ENCODE peak calls at places on chromosomes 3 and 15, in five cellular contexts. N is CD8-positive, alpha-beta T cell; Y is heart left ventricle; I is mucosa of descending colon; E is AG04450. R is an unnamed sample. For H3K9me3, the result is how much of the 10 kb centered on the place peaks cover.

GRCh38 chr3:10196389-10197052 is 31.8 kb downstream of the IRAK2 start:
- DNase-seq in N (no peak), I (no peak), Y (no peak), E (no peak), R (no peak)

GRCh38 chr15:78838480-78838879 is 27.2 kb upstream of the ADAMTS7 start:
- DNase-seq in E (no peak), N (no peak), Y (no peak), I (no peak), R (no peak)

GRCh38 chr15:67574981-67575632 is 32.6 kb downstream of the MAP2K5 start:
- DNase-seq in I (no peak), N (no peak), E (no peak), Y (no peak), R (no peak)

GRCh38 chr3:5138214-5138981 is 16.3 kb downstream of the ARL8B start:
- DNase-seq in E (no peak), I (no peak), N (no peak), Y (no peak), R (no peak)

GRCh38 chr3:37375184-37376120 is 201.1 kb upstream of the LRRFIP2 start:
- DNase-seq in E (no peak), I (no peak), N (no peak), Y (no peak), R (no peak)

GRCh38 chr3:129942296-129942695 is 32.2 kb upstream of the TRH start:
- DNase-seq in I (peak), E (peak), Y (peak), N (peak), R (peak)

GRCh38 chr3:75294124-75294523 is 370.0 kb upstream of the FRG2C start:
- DNase-seq in E (peak), I (peak), N (no peak), Y (peak), R (no peak)

GRCh38 chr3:43400162-43400561 is 113.8 kb downstream of the SNRK start:
- DNase-seq in N (no peak), E (no peak), I (no peak), Y (no peak), R (no peak)

GRCh38 chr3:37864904-37865303 is 3.2 kb downstream of the CTDSPL start:
- DNase-seq in E (no peak), Y (no peak), I (no peak), N (no peak), R (peak)

GRCh38 chr15:29675791-29676301 is 146.4 kb downstream of the TJP1 start:
- DNase-seq in N (no peak), E (no peak), I (peak), Y (no peak), R (peak)

GRCh38 chr3:28036599-28037575 is 204.5 kb upstream of the CMC1 start:
- DNase-seq in I (no peak), Y (no peak), N (no peak), E (no peak), R (no peak)

GRCh38 chr3:163056874-163057497 is 1560.4 kb downstream of the OTOL1 start:
- DNase-seq in N (no peak), E (peak), Y (no peak), I (no peak), R (peak)

GRCh38 chr15:68812069-68812468 is 8.6 kb downstream of the ANP32A start:
- DNase-seq in E (no peak), Y (no peak), I (no peak), N (no peak), R (no peak)

GRCh38 chr3:39752019-39752637 is 57.3 kb upstream of the MYRIP start:
- DNase-seq in Y (no peak), N (no peak), E (no peak), I (no peak), R (no peak)

GRCh38 chr3:178558637-178559036 is 22.4 kb downstream of the KCNMB2 start:
- DNase-seq in E (no peak), N (no peak), I (no peak), Y (no peak), R (no peak)

GRCh38 chr3:63251499-63251898 is 26.6 kb upstream of the SYNPR start:
- DNase-seq in E (no peak), N (no peak), I (no peak), Y (no peak), R (no peak)

GRCh38 chr15:58043192-58043903 is 22.2 kb downstream of the ALDH1A2 start:
- DNase-seq in I (peak), E (peak), N (peak), Y (peak), R (peak)

GRCh38 chr3:113532698-113533533 is 561 bp downstream of the SIDT1 start:
- DNase-seq in I (peak), Y (peak), E (no peak), N (peak), R (peak)

GRCh38 chr3:170350515-170351413 is 6.8 kb upstream of the SKIL start:
- DNase-seq in N (no peak), Y (no peak), I (no peak), E (no peak), R (peak)

GRCh38 chr3:189269356-189269755 is 97.6 kb downstream of the TPRG1 start:
- DNase-seq in Y (no peak), I (no peak), E (no peak), N (no peak), R (no peak)

GRCh38 chr3:56974242-56974945 is 86.1 kb upstream of the SPATA12 start:
- DNase-seq in E (no peak), I (no peak), Y (no peak), N (no peak), R (no peak)

DNA sequence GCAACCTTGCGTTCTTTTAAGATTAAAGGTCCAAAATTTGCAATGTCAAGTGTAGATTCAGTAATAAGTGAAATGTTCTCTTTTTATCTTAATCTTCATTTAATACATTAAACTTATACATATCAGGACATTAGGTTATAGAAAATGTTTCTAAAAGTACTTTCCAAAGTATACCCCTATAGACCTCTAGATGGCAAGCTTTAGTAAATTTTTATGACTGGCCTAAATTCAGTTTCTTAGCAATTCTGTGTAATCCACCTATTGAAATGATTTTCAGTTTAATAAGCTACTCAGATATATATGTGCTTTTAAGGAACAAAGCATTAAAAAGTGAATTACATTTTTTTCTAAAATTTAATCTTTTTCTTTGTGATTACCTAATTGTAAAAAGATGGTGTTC is 342.2 kb downstream of the GBE1 start:
- DNase-seq in N (no peak), I (no peak), Y (no peak), E (no peak), R (peak)
- TF ChIP-seq CTCF in N (no peak), I (no peak), Y (peak), E (peak), R (peak)

DNA sequence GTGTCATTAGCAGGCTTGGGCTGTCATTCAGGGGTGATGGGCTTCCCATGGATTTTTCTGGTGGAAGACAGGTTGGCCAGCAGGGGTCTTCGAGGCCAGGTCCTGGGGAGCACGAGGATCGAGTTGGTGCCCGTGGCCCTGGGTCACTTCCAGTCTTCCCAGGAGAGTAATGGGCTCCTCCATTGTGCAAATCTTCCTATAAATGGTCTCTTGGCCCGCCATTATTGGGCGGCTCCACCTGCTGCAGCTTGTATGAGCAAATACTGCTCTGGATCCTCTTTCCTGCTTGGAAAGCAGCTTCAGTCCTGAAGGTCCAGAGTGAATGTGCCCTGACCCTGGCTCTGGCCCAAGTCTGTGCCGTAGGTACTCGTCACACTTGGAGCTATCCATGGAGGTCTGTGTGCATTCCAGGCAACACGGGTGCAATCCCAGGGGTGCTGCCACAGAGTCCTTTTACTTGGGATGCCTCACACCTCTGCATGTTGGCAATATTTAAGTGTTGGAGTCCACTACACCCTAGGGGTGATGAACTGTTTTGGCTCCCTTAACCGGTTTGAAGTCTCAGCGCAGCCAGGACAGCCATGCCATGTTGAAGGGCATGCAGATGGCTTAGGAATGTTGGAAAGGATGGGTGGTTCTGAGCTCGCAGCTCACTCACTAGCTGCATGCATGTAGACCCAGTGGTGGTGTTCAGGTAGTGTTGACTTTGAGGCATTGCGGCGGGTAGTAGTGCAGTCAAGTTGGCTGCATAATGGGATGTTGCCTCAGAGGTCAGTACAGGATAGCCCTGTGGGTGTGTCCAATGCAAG is 97.6 kb downstream of the SNRPN start:
- DNase-seq in N (no peak), E (no peak), I (no peak), Y (no peak), R (no peak)
- H3K9me3 ChIP-seq in N (half or more), E (half or more), I (half or more), Y (under half), R (under half)

GRCh38 chr3:197076446-197076845 is 46.8 kb upstream of the MELTF start:
- DNase-seq in N (no peak), Y (no peak), E (no peak), I (no peak), R (no peak)
- TF ChIP-seq CTCF in N (no peak), Y (no peak), E (no peak), I (no peak), R (no peak)

GRCh38 chr3:462851-463250 is 266.3 kb downstream of the CHL1 start:
- DNase-seq in Y (no peak), N (no peak), I (no peak), E (no peak), R (no peak)

GRCh38 chr3:473284-473800 is 276.8 kb downstream of the CHL1 start:
- DNase-seq in I (no peak), E (no peak), N (no peak), Y (no peak), R (no peak)

GRCh38 chr3:464255-464654 is 267.7 kb downstream of the CHL1 start:
- DNase-seq in Y (no peak), E (no peak), I (no peak), N (no peak), R (peak)

GRCh38 chr3:463793-464192 is 267.2 kb downstream of the CHL1 start:
- DNase-seq in Y (no peak), E (no peak), N (no peak), I (no peak), R (peak)

DNA sequence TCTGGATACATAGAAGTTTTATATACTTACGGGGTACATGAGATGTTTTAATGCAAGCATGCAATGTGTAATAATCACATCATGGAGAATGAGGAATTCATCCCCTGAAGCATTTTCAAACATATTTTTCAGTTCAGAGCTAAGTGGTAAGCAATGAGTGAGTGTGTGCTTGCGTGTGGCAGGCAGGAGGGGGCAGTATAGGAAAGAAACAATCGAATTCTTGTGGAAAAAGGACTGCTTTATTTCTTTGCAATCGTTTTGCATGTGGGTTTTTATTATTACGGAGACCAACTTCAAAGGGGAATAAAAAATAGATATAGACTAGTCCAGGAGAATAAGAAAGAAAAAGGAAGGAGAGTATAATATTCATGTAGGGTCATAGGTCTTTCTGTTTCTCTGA is 271.6 kb downstream of the CHL1 start:
- DNase-seq in Y (no peak), I (no peak), N (no peak), E (no peak), R (peak)
- H3K9me3 ChIP-seq in Y (under half), I (under half), N (under half), E (under half), R (under half)

DNA sequence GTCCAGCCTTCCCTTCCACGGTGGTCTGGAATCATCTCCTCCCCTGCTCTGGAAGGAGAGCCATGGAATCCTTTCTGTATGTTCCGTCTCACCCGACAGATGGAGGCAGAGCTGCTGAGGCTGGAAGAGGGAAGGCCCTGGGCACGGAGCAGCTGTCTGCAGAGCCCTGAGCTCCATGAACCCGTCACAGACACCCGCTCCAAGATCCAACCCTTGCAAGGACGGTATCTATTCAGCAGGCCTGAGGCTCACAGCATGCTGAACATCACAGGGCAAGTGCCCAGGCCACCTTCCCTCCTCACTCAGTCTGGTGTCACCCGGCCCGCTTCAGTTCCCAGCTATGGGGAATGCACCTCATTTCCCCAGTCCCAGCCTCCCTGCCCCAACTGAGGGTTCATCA is 103.9 kb downstream of the LRIG1 start:
- DNase-seq in E (no peak), Y (no peak), N (no peak), I (no peak), R (no peak)
- TF ChIP-seq CTCF in E (no peak), Y (no peak), N (no peak), I (no peak), R (no peak)

GRCh38 chr15:85451099-85451700 is 70.8 kb downstream of the AKAP13 start:
- DNase-seq in N (no peak), E (no peak), Y (no peak), I (no peak), R (no peak)
- H3K9me3 ChIP-seq in N (under half), E (under half), Y (under half), I (under half), R (under half)

DNA sequence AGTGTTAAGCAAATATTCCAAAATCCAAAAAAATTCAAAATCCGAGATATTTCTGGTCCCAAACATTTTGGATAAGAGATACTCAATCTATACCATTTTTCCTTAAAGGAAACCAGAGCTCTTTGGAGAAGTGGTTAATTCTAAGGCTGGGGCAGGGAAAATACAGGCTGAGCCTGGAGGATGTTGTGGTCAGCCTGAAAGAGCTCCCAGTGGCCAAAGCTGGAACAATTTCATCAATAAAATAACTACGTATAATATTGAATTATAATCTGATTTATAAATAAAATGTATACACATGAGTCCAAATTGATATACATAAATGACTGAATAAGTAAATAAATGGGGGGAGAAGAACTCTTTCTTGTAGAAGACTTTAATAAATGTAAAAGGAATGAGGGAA is 24.6 kb downstream of the PPARG start:
- DNase-seq in I (no peak), E (no peak), Y (no peak), N (no peak), R (no peak)
- TF ChIP-seq CTCF in I (no peak), E (peak), Y (no peak), N (no peak), R (no peak)

DNA sequence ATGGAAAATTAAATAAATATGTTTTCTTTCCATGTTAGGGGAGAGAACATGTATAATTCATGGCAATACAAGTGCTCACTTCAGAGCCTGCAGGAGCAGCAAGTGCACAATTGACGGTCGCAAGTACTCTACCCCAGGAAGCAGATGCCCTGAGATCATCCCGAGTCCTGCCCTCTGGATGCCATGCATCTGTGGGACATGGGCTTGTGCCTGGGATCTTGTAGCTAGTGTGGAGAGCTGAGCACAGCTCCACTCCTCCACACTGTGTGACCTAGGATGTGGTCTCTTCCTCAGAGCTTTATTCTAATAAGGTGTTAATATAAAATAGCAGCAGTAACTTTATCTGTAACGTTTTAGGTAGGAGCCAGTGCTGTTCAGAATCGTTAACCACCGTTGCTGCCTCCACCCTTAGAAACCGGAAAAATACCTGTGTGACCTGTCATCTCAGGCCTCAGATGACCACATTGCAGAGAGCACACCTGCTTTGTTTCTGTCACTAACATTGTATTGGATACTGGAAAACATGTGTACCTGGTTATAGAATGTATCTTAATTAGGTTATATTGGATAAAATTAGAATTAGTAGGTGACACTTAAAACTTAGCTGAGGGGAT is 105.0 kb upstream of the GOLGA6L6 start:
- DNase-seq in E (no peak), Y (no peak), N (no peak), I (peak), R (no peak)
- H3K9me3 ChIP-seq in E (under half), Y (under half), N (under half), I (under half), R (under half)

GRCh38 chr3:31552103-31552502 is 19.4 kb downstream of the STT3B start:
- DNase-seq in I (no peak), E (no peak), Y (no peak), N (no peak), R (no peak)

GRCh38 chr3:31546725-31547124 is 14.0 kb downstream of the STT3B start:
- DNase-seq in N (no peak), I (no peak), Y (no peak), E (no peak), R (no peak)

GRCh38 chr3:31553258-31553657 is 20.5 kb downstream of the STT3B start:
- DNase-seq in Y (no peak), E (no peak), I (no peak), N (no peak), R (no peak)

GRCh38 chr3:31546152-31546551 is 13.4 kb downstream of the STT3B start:
- DNase-seq in Y (no peak), N (no peak), E (no peak), I (no peak), R (no peak)

GRCh38 chr3:31550452-31551251 is 17.9 kb downstream of the STT3B start:
- DNase-seq in Y (no peak), N (no peak), E (no peak), I (no peak), R (peak)
- TF ChIP-seq CTCF in Y (peak), N (peak), E (peak), I (peak), R (peak)

GRCh38 chr3:99899603-99900002 is 81.9 kb downstream of the CMSS1 start:
- DNase-seq in E (no peak), I (no peak), Y (no peak), N (no peak), R (no peak)
- H3K9me3 ChIP-seq in E (under half), I (under half), Y (under half), N (under half), R (under half)

R was measured in OCI-LY7.